ENCODE peak calls at places on chromosomes 3 and 15, in six cellular contexts. E, I, W, D, P and B are unnamed samples.

GRCh38 chr3:59866076-59866475 is 816.3 kb upstream of the CFAP20DC start:
- DNase-seq in I (no peak), D (no peak), W (peak), E (no peak), P (no peak), B (no peak)

GRCh38 chr3:114435733-114436132 is 141.9 kb downstream of the TIGIT start:
- DNase-seq in I (no peak), D (peak), P (no peak), E (no peak), W (no peak), B (no peak)

GRCh38 chr15:63501256-63502089 is 2.9 kb upstream of the USP3 start:
- DNase-seq in I (peak), P (peak), E (peak), D (peak), W (peak), B (no peak)

GRCh38 chr3:38001456-38002081 is 11.0 kb downstream of the VILL start:
- DNase-seq in W (no peak), P (no peak), D (no peak), E (no peak), I (no peak), B (no peak)

GRCh38 chr15:74244818-74245341 is 8.8 kb downstream of the CCDC33 start:
- DNase-seq in E (no peak), D (no peak), P (no peak), I (no peak), W (no peak), B (no peak)

GRCh38 chr15:22253676-22254408 is 173.5 kb downstream of the OR4M2 start:
- DNase-seq in E (no peak), W (no peak), I (no peak), P (no peak), D (no peak), B (no peak)

GRCh38 chr3:171825222-171825828 is 15.0 kb upstream of the PLD1 start:
- DNase-seq in E (no peak), P (peak), W (peak), I (no peak), D (peak), B (no peak)

GRCh38 chr3:148229107-148229506 is 468.6 kb upstream of the AGTR1 start:
- DNase-seq in E (no peak), I (no peak), P (no peak), W (no peak), D (peak), B (no peak)

GRCh38 chr3:180382781-180383180 is 219.2 kb upstream of the TTC14 start:
- DNase-seq in I (no peak), E (no peak), P (no peak), D (no peak), W (no peak), B (no peak)

GRCh38 chr3:124877617-124878016 is 9.5 kb downstream of the ITGB5 start:
- DNase-seq in W (no peak), I (no peak), E (no peak), D (no peak), P (no peak), B (no peak)

GRCh38 chr3:67640023-67640660 is 14.3 kb downstream of the SUCLG2 start:
- DNase-seq in P (peak), D (peak), W (no peak), E (no peak), I (no peak), B (no peak)

GRCh38 chr3:41198526-41198925 is 779 bp upstream of the CTNNB1 start:
- DNase-seq in D (no peak), P (peak), W (no peak), E (peak), I (peak), B (no peak)

GRCh38 chr3:45365060-45365459 is 23.3 kb upstream of the LARS2 start:
- DNase-seq in W (peak), I (no peak), D (peak), E (no peak), P (peak), B (no peak)

GRCh38 chr3:194951931-194952572 is 266.4 kb downstream of the FAM43A start:
- DNase-seq in D (no peak), P (no peak), E (no peak), W (no peak), I (no peak), B (no peak)

GRCh38 chr15:52789601-52790165 is 453 bp downstream of the ONECUT1 start:
- DNase-seq in E (no peak), P (peak), I (no peak), D (peak), W (peak), B (no peak)

GRCh38 chr3:29438580-29438979 is 157.7 kb downstream of the RBMS3 start:
- DNase-seq in W (no peak), E (no peak), I (no peak), D (peak), P (no peak), B (no peak)

GRCh38 chr3:66489577-66489976 is 11.2 kb downstream of the LRIG1 start:
- DNase-seq in I (no peak), P (no peak), D (no peak), E (no peak), W (no peak), B (no peak)

GRCh38 chr15:78909791-78910228 is 35.0 kb downstream of the CTSH start:
- DNase-seq in D (peak), W (peak), P (no peak), I (no peak), E (no peak), B (peak)

GRCh38 chr3:62551556-62551955 is 178.2 kb upstream of the FEZF2 start:
- DNase-seq in W (no peak), I (no peak), P (no peak), D (no peak), E (no peak), B (no peak)

GRCh38 chr3:62557450-62557849 is 184.1 kb upstream of the FEZF2 start:
- DNase-seq in E (no peak), P (no peak), D (no peak), W (no peak), I (no peak), B (no peak)

GRCh38 chr3:62553811-62554210 is 180.5 kb upstream of the FEZF2 start:
- DNase-seq in I (no peak), W (no peak), E (no peak), P (peak), D (no peak), B (no peak)

GRCh38 chr3:62556121-62556520 is 182.8 kb upstream of the FEZF2 start:
- DNase-seq in P (no peak), E (no peak), W (no peak), I (no peak), D (no peak), B (no peak)

GRCh38 chr3:62554264-62554799 is 181.0 kb upstream of the FEZF2 start:
- DNase-seq in I (no peak), E (no peak), W (no peak), D (no peak), P (no peak), B (no peak)
- TF ChIP-seq CTCF in I (peak), E (no peak), W (peak), D (no peak), P (peak), B (peak)

GRCh38 chr3:149879872-149880271 is 66.9 kb downstream of the RNF13 start:
- DNase-seq in W (peak), I (peak), P (peak), D (peak), E (peak), B (peak)
- TF ChIP-seq CTCF in W (peak), I (peak), P (peak), D (peak), E (peak), B (peak)

GRCh38 chr3:186760141-186760813 is 23.1 kb upstream of the EIF4A2 start:
- DNase-seq in D (no peak), P (no peak), E (no peak), W (peak), I (no peak), B (no peak)
- TF ChIP-seq CTCF in D (no peak), P (no peak), E (no peak), W (peak), I (no peak), B (no peak)

GRCh38 chr15:39641187-39641889 is 60.5 kb downstream of the THBS1 start:
- DNase-seq in I (no peak), D (peak), W (peak), P (peak), E (no peak), B (no peak)
- TF ChIP-seq CTCF in I (no peak), D (no peak), W (no peak), P (no peak), E (no peak), B (no peak)

DNA sequence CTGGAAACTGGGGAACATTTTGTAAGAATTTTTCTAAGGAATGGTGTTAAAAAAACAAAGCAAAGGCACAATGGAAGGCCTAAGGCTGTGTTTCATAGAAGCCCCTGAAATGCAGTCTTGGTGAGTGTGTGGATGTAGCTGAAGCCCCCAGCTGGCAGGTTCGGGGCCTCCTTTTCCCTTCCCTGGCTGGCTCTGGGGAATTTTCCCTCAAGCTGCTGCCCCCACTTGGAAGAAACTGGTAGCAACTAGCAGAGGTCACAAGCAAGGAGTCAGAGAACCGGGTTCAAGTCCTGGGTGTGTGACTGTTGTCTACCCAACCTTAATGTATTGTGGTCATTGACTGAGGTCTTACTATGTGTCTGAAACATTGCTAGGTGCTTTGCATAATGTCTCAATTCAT is 85.3 kb upstream of the MYZAP start:
- DNase-seq in W (no peak), E (no peak), P (no peak), I (no peak), D (no peak), B (no peak)
- TF ChIP-seq CTCF in W (no peak), E (no peak), P (no peak), I (no peak), D (no peak), B (peak)

GRCh38 chr3:142366434-142366833 is 81.4 kb downstream of the XRN1 start:
- DNase-seq in D (no peak), I (no peak), E (no peak), W (no peak), P (no peak), B (no peak)
- TF ChIP-seq CTCF in D (no peak), I (no peak), E (no peak), W (peak), P (peak), B (peak)

GRCh38 chr3:128381609-128382008 is 85.1 kb downstream of the DNAJB8 start:
- DNase-seq in E (no peak), P (no peak), W (no peak), I (no peak), D (no peak), B (no peak)

GRCh38 chr3:128385080-128385832 is 81.4 kb downstream of the DNAJB8 start:
- DNase-seq in W (no peak), I (peak), P (peak), D (peak), E (no peak), B (no peak)

GRCh38 chr3:128380719-128381118 is 86.0 kb downstream of the DNAJB8 start:
- DNase-seq in E (no peak), W (no peak), P (no peak), I (no peak), D (no peak), B (no peak)

GRCh38 chr3:128382221-128382807 is 84.4 kb downstream of the DNAJB8 start:
- DNase-seq in D (no peak), I (no peak), E (no peak), P (no peak), W (no peak), B (no peak)

DNA sequence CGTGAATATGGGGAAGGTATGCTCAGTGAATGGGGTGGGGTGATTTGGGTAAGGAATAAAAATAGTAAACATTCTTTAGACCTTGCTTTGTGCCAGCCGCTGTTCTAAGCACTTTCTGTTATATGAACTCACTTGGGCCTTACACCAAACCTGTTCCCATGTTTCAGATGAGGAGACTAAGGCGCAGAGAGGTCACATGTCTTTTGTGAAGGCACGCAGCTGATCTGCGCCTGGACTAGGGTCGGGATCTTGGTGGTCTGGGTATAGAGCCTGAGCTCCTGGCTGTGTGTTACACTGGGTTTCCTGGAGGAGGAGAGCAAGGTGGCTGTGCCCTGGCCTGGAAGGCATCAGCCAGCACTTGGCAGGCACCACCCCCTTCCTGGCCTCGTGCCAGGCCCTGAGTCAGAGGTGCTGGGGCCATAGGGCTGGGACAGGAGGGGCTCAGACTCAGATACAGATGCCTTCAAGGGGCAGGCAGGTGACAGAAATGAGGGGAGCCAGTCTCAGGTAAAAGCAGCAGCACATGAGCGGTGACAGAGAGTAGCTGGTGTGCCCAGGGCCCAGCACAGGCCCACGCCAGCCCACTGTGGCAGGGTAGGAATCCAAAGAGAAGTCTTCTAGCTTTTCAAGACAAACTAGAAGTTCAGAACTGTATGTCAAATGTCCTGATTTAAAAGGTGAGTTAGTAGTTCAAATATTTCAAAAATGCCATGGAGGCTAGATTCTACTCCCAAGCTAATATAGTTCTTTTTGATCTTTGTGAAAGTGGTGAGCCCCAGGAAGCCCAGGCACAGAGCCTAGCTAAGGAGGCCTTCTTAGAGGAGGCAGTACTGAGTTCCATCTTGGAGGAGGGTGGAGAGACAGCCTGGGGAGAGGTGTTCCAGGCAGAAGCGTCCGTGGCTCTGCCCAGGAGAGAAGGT is 83.1 kb downstream of the DNAJB8 start:
- DNase-seq in W (peak), E (no peak), I (peak), D (peak), P (peak), B (no peak)
- TF ChIP-seq CTCF in W (no peak), E (no peak), I (no peak), D (no peak), P (no peak), B (no peak)